ENCODE peak calls at places on chromosomes 11 and 22, in six cellular contexts. T is left ventricle myocardium inferior, D is endodermal cell, P is lung, O is H9, R is suprapubic skin. Y is an unnamed sample.
A peak's percentile ranks its signal among the peaks of the same experiment; 100 is the strongest.

GRCh38 chr11:64581057-64581523 is 9.9 kb upstream of the SLC22A12 start:
- DNase-seq in T (no peak), D (no peak), P (no peak), O (no peak), R (no peak), Y (no peak)

GRCh38 chr11:35276396-35276795 is 137.4 kb downstream of the CD44 start:
- DNase-seq in T (no peak), D (peak; percentile 51), P (peak; percentile 46), O (no peak), R (no peak), Y (no peak)

GRCh38 chr11:70882716-70883085 is 369.7 kb downstream of the SHANK2 start:
- DNase-seq in T (no peak), D (no peak), P (no peak), O (no peak), R (no peak), Y (no peak)

GRCh38 chr11:94732617-94733292 is 35.4 kb upstream of the AMOTL1 start:
- DNase-seq in T (peak; percentile 51), D (no peak), P (no peak), O (no peak), R (no peak), Y (no peak)

GRCh38 chr22:50309601-50309991 is 2.1 kb upstream of the PLXNB2 start:
- DNase-seq in T (no peak), D (no peak), P (no peak), O (no peak), R (no peak), Y (no peak)

GRCh38 chr11:114317738-114318137 is 21.5 kb downstream of the NNMT start:
- DNase-seq in T (peak; percentile 39), D (peak; percentile 86), P (no peak), O (peak; percentile 80), R (no peak), Y (no peak)

GRCh38 chr22:46267431-46268279 is at the start of gene TTC38:
- DNase-seq in T (peak; percentile 96), D (peak; percentile 94), P (peak; percentile 92), O (peak; percentile 89), R (peak; percentile 95), Y (peak; percentile 35)

GRCh38 chr22:45082795-45083194 is 73.0 kb upstream of the PHF21B start:
- DNase-seq in T (no peak), D (peak; percentile 87), P (no peak), O (peak; percentile 78), R (no peak), Y (no peak)

GRCh38 chr11:112610996-112611795 is 350.0 kb upstream of the NCAM1 start:
- DNase-seq in T (no peak), D (no peak), P (no peak), O (no peak), R (no peak), Y (no peak)

GRCh38 chr11:13169709-13170108 is 107.9 kb upstream of the BMAL1 start:
- DNase-seq in T (no peak), D (no peak), P (peak; percentile 31), O (no peak), R (no peak), Y (no peak)

GRCh38 chr11:66015094-66015881 is 3.5 kb downstream of the CST6 start:
- DNase-seq in T (peak; percentile 32), D (no peak), P (no peak), O (no peak), R (no peak), Y (no peak)

GRCh38 chr22:24703101-24703500 is 71.4 kb downstream of the PIWIL3 start:
- DNase-seq in T (peak; percentile 41), D (no peak), P (no peak), O (no peak), R (no peak), Y (no peak)

GRCh38 chr22:18152519-18152918 is 2.5 kb downstream of the USP18 start:
- DNase-seq in T (no peak), D (no peak), P (no peak), O (no peak), R (no peak), Y (no peak)

GRCh38 chr11:43723617-43724016 is 43.1 kb downstream of the HSD17B12 start:
- DNase-seq in T (no peak), D (no peak), P (no peak), O (no peak), R (no peak), Y (no peak)

GRCh38 chr11:11845066-11845465 is 3.3 kb downstream of the USP47 start:
- DNase-seq in T (no peak), D (no peak), P (no peak), O (no peak), R (no peak), Y (no peak)

GRCh38 chr22:22111983-22112382 is 129.4 kb upstream of the TOP3B start:
- DNase-seq in T (no peak), D (no peak), P (no peak), O (no peak), R (no peak), Y (no peak)
- H3K27me3 ChIP-seq in T (peaks cover 12% of the 10 kb centered on the region), D (peaks cover 25% of the 10 kb centered on the region), P (no peaks in the 10 kb centered on the region), O (peaks cover 21% of the 10 kb centered on the region), R (no peaks in the 10 kb centered on the region), Y (no peaks in the 10 kb centered on the region)

GRCh38 chr11:126340960-126341709 is 14.4 kb upstream of the ST3GAL4 start:
- DNase-seq in T (no peak), D (no peak), P (no peak), O (no peak), R (peak; percentile 65), Y (no peak)
- H3K9me3 ChIP-seq in T (no peaks in the 10 kb centered on the region), D (no peaks in the 10 kb centered on the region), P (no peaks in the 10 kb centered on the region), O (no peaks in the 10 kb centered on the region), R (no peaks in the 10 kb centered on the region), Y (no peaks in the 10 kb centered on the region)

GRCh38 chr11:96456111-96456510 is 66.3 kb downstream of the JRKL start:
- DNase-seq in T (no peak), D (no peak), P (no peak), O (no peak), R (no peak), Y (no peak)
- H3K27me3 ChIP-seq in T (peaks cover 11% of the 10 kb centered on the region), D (no peaks in the 10 kb centered on the region), P (no peaks in the 10 kb centered on the region), O (no peaks in the 10 kb centered on the region), R (peaks cover 11% of the 10 kb centered on the region), Y (no peaks in the 10 kb centered on the region)

GRCh38 chr11:2643746-2644145 is 56.0 kb downstream of the KCNQ1OT1 start:
- DNase-seq in T (no peak), D (no peak), P (no peak), O (no peak), R (no peak), Y (no peak)
- H3K9me3 ChIP-seq in T (peaks cover 99% of the 10 kb centered on the region), D (peaks cover 98% of the 10 kb centered on the region), P (peaks cover 11% of the 10 kb centered on the region), O (peaks cover 50% of the 10 kb centered on the region), R (peaks cover 30% of the 10 kb centered on the region), Y (peaks cover 59% of the 10 kb centered on the region)

Y was measured in CD4-positive, alpha-beta T cell.